ENCODE peak calls at places on chromosomes 16 and 17, in seven cellular contexts. P is SK-N-SH, N is H1, J is HCT116, S is GM12878, T is K562, Q is HepG2. W is an unnamed sample.

GRCh38 chr16:24689128-24689527 is 40.3 kb upstream of the TNRC6A start:
- DNase-seq in P (peak), N (no peak), J (peak), S (no peak), T (peak), Q (peak), W (peak)

GRCh38 chr17:28643979-28644781 is 778 bp downstream of the BLTP2 start:
- DNase-seq in P (peak), N (no peak), J (peak), S (no peak), T (peak), Q (peak), W (peak)

GRCh38 chr17:64001091-64001579 is 3.0 kb downstream of the PRR29 start:
- DNase-seq in P (peak), N (no peak), J (no peak), S (no peak), T (peak), Q (no peak), W (no peak)

GRCh38 chr17:2157081-2157480 is 102.2 kb downstream of the HIC1 start:
- DNase-seq in P (no peak), N (no peak), J (no peak), S (no peak), T (no peak), Q (no peak), W (no peak)

GRCh38 chr16:81798311-81799137 is 19.4 kb downstream of the PLCG2 start:
- DNase-seq in P (no peak), N (no peak), J (no peak), S (peak), T (no peak), Q (no peak), W (no peak)

GRCh38 chr16:68447721-68448359 is 468 bp downstream of the SMPD3 start:
- DNase-seq in P (peak), N (no peak), J (no peak), S (no peak), T (no peak), Q (no peak), W (no peak)

GRCh38 chr17:16215965-16216316 is 607 bp upstream of the NCOR1 start:
- DNase-seq in P (no peak), N (no peak), J (peak), S (no peak), T (no peak), Q (peak), W (no peak)

GRCh38 chr16:87765473-87765775 is 362 bp downstream of the KLHDC4 start:
- DNase-seq in P (peak), N (no peak), J (no peak), S (no peak), T (peak), Q (no peak), W (peak)

GRCh38 chr17:21288581-21289017 is 4.1 kb downstream of the MAP2K3 start:
- DNase-seq in P (no peak), N (no peak), J (no peak), S (peak), T (no peak), Q (no peak), W (no peak)

GRCh38 chr17:38465420-38466345 is 37.4 kb downstream of the ARHGAP23 start:
- DNase-seq in P (peak), N (no peak), J (no peak), S (no peak), T (peak), Q (no peak), W (no peak)

GRCh38 chr16:2838928-2839327 is 8.8 kb downstream of the ZG16B start:
- DNase-seq in P (peak), N (peak), J (no peak), S (no peak), T (peak), Q (peak), W (peak)

GRCh38 chr16:21524068-21524751 is 75.2 kb upstream of the METTL9 start:
- DNase-seq in P (no peak), N (no peak), J (no peak), S (no peak), T (no peak), Q (peak), W (no peak)

GRCh38 chr16:47777191-47777590 is 316.1 kb downstream of the PHKB start:
- DNase-seq in P (no peak), N (no peak), J (no peak), S (no peak), T (no peak), Q (no peak), W (no peak)

GRCh38 chr16:55647343-55647742 is 8.4 kb upstream of the SLC6A2 start:
- DNase-seq in P (no peak), N (no peak), J (no peak), S (no peak), T (no peak), Q (no peak), W (no peak)

GRCh38 chr17:63349478-63350000 is 96.6 kb downstream of the CYB561 start:
- DNase-seq in P (no peak), N (no peak), J (no peak), S (no peak), T (no peak), Q (no peak), W (no peak)

GRCh38 chr16:2282866-2283555 is 15.1 kb upstream of the RNPS1 start:
- DNase-seq in P (no peak), N (no peak), J (no peak), S (no peak), T (no peak), Q (no peak), W (no peak)

GRCh38 chr17:15384142-15384803 is 42.9 kb upstream of the TEKT3 start:
- DNase-seq in P (no peak), N (no peak), J (no peak), S (no peak), T (no peak), Q (no peak), W (no peak)

GRCh38 chr16:65510850-65511249 is 389.0 kb upstream of the CDH11 start:
- DNase-seq in P (no peak), N (no peak), J (no peak), S (no peak), T (no peak), Q (peak), W (no peak)

GRCh38 chr16:6081320-6081976 is 983.9 kb upstream of the EEF2KMT start:
- DNase-seq in P (peak), N (peak), J (no peak), S (no peak), T (peak), Q (peak), W (peak)

GRCh38 chr17:73773702-73774101 is 129.5 kb upstream of the SDK2 start:
- DNase-seq in P (no peak), N (no peak), J (no peak), S (no peak), T (no peak), Q (no peak), W (no peak)

GRCh38 chr16:59635674-59636073 is 901.6 kb upstream of the GOT2 start:
- DNase-seq in P (no peak), N (no peak), J (no peak), S (no peak), T (no peak), Q (no peak), W (no peak)

GRCh38 chr17:73074515-73074914 is 18.0 kb downstream of the SLC39A11 start:
- DNase-seq in P (no peak), N (no peak), J (no peak), S (no peak), T (no peak), Q (no peak), W (no peak)

GRCh38 chr17:76132574-76133338 is 8.3 kb downstream of the FOXJ1 start:
- DNase-seq in P (no peak), N (peak), J (peak), S (no peak), T (no peak), Q (peak), W (no peak)

GRCh38 chr17:65557349-65558310 is 3.8 kb downstream of the AXIN2 start:
- DNase-seq in P (no peak), N (no peak), J (peak), S (no peak), T (no peak), Q (peak), W (no peak)

GRCh38 chr16:8961811-8962390 is 1.8 kb downstream of the USP7 start:
- DNase-seq in P (no peak), N (no peak), J (no peak), S (no peak), T (no peak), Q (peak), W (peak)

GRCh38 chr17:50542795-50543774 is 3.9 kb upstream of the SPATA20 start:
- DNase-seq in P (no peak), N (no peak), J (no peak), S (no peak), T (no peak), Q (peak), W (peak)

GRCh38 chr16:84040823-84041391 is 1.7 kb downstream of the SLC38A8 start:
- DNase-seq in P (no peak), N (no peak), J (no peak), S (no peak), T (no peak), Q (no peak), W (peak)

GRCh38 chr16:27238016-27238587 is 30.5 kb downstream of the NSMCE1 start:
- DNase-seq in P (no peak), N (no peak), J (no peak), S (no peak), T (peak), Q (no peak), W (no peak)

GRCh38 chr16:80198995-80199299 is 341.8 kb upstream of the DYNLRB2 start:
- DNase-seq in P (no peak), N (no peak), J (no peak), S (no peak), T (no peak), Q (no peak), W (no peak)

GRCh38 chr17:77154187-77154586 is 13.4 kb downstream of the SEC14L1 start:
- DNase-seq in P (no peak), N (no peak), J (no peak), S (no peak), T (no peak), Q (no peak), W (no peak)

GRCh38 chr16:17773698-17774101 is 302.9 kb upstream of the XYLT1 start:
- DNase-seq in P (peak), N (no peak), J (no peak), S (no peak), T (no peak), Q (no peak), W (no peak)

DNA sequence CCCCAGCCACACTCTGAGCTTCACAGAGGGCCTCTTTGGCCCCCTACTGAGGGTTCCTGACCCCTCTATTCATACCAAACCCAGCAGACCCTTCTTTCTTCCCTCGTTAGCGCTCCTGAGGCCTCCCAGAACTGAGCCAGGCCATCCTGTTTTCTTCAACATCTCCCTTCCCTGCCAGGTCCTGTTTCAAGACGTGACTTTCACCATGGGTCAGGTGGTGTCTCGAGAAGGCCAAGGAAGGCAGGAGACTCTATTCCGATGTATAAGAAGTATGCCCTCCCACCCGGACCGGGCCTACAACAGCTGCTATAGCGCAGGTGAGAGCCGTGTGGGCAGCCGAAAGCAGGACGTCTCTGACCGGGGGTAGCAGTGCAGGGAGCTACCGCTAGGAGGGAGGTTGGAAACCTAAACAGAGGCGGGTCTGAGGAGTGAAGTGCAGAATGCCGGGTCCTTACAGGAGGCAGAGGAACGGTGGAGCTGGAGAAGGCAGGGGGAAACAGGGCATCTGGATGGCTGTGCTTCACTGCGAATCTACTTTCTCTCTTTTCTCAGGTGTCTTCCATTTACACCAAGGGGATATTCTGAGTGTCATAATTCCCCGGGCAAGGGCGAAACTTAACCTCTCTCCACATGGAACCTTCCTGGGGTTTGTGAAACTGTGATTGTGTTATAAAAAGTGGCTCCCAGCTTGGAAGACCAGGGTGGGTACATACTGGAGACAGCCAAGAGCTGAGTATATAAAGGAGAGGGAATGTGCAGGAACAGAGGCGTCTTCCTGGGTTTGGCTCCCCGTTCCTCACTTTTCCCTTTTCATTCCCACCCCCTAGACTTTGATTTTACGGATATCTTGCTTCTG is 1.3 kb upstream of the SENP3 start:
- DNase-seq in P (peak), N (no peak), J (no peak), S (no peak), T (peak), Q (peak), W (no peak)
- TF ChIP-seq JUND in P (no peak), N (peak), J (no peak), S (no peak), T (no peak), Q (no peak), W (no peak)

GRCh38 chr17:41792835-41793748 is 6.6 kb upstream of the JUP start:
- DNase-seq in P (peak), N (no peak), J (peak), S (no peak), T (peak), Q (peak), W (no peak)
- TF ChIP-seq JUND in P (no peak), N (no peak), J (peak), S (no peak), T (peak), Q (no peak), W (no peak)

DNA sequence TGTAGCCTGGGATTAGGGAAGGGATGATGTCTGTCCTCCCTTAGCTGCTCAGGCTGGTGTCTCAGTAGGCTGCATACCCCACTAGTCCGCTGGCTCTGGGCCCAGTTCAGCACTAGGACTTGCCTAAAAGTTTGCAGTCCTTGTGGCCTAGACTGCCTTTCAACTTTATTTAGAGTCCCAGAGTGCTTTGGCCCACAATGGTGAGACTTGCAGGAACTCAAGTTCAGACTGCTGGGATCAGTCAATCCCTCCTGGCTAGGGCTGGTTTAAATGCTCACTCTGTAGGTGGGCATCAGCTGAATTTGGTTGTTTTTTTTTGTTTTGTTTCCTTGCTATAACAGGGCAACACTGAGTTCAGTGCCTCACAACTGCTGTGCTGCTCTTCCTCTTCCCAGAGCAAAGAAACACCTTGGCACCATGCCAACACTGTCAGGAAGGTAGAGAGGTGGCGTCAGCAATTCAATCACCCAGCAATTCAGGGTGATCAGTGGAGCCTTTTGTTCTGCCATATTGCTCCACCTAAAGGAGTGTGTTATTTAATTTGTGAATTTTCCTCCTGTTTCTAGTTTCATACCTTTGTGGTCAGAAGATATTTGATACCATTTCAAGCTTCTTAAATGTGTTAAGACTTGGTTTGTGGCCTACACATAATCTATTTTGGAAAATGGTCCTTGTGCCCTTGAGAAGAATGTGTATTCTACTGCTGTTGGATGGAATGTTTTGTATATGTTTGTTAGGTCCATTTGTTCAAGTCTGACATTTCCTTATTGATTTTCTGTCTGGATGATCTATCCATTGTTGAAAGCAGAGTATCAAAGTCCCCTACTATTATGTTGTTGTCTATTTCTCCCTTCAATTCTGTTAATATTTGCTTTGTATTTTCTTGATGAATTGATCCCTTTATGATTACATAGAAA is 284.0 kb upstream of the PMFBP1 start:
- DNase-seq in P (no peak), N (no peak), J (no peak), S (no peak), T (no peak), Q (peak), W (peak)
- TF ChIP-seq JUND in P (no peak), N (no peak), J (no peak), S (no peak), T (no peak), Q (no peak), W (no peak)

GRCh38 chr17:48160177-48160967 is 52.8 kb downstream of the SNX11 start:
- DNase-seq in P (no peak), N (peak), J (no peak), S (no peak), T (no peak), Q (no peak), W (peak)

GRCh38 chr17:48163809-48164208 is 56.2 kb downstream of the SNX11 start:
- DNase-seq in P (no peak), N (no peak), J (no peak), S (no peak), T (no peak), Q (no peak), W (no peak)

GRCh38 chr17:48162305-48162934 is 54.9 kb downstream of the SNX11 start:
- DNase-seq in P (no peak), N (no peak), J (no peak), S (no peak), T (no peak), Q (no peak), W (no peak)

GRCh38 chr17:48161127-48161905 is 53.8 kb downstream of the SNX11 start:
- DNase-seq in P (no peak), N (no peak), J (no peak), S (no peak), T (no peak), Q (no peak), W (no peak)

DNA sequence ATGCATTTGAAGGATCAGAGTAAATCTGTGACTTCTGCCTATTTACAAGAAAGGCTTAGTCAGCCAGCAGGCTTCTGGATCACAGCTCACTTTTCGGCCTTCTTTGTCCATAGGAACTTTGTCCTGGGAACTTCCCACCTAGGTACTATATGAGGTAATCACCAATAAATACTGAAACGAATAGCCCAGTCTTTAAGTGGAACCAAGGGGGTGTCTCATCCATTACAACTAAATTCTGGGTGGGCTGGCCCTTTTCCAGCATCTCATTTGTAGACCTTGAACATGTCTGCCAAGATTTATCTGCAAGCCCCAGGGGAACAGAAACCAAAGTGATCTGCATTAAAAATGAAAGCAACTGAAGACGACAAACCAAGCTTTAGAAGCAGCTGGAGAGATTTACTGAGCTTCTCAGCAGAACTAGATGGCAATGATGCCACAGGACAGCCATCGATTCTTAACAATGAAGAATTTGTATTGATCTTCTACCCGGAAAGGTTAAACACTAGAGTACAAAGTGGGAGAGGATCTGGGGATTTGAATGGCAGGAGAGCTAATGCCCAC is 55.5 kb downstream of the SNX11 start:
- DNase-seq in P (no peak), N (no peak), J (no peak), S (no peak), T (no peak), Q (peak), W (no peak)
- TF ChIP-seq JUND in P (no peak), N (no peak), J (no peak), S (no peak), T (no peak), Q (no peak), W (no peak)

GRCh38 chr16:85132456-85133289 is 20.4 kb upstream of the CIBAR2 start:
- DNase-seq in P (no peak), N (no peak), J (no peak), S (no peak), T (no peak), Q (no peak), W (no peak)
- TF ChIP-seq JUND in P (no peak), N (no peak), J (no peak), S (no peak), T (no peak), Q (no peak), W (no peak)